ENCODE peak calls at places on chromosomes 16 and 17, in nine cellular contexts. U is endodermal cell, B is hepatocyte, E is fibroblast of lung, D is stomach, T is uterus, C is colonic mucosa, R is gastrocnemius medialis, G is endothelial cell. A is an unnamed sample.

GRCh38 chr16:56423584-56424403 is 1.6 kb downstream of the AMFR start:
- DNase-seq in U (no peak), B (no peak), E (peak; percentile 14), D (no peak), T (no peak), C (no peak), R (no peak), G (no peak), A (no peak)

GRCh38 chr17:80265205-80266068 is 4.8 kb downstream of the RNF213 start:
- DNase-seq in U (peak; percentile 45), B (no peak), E (no peak), D (no peak), T (no peak), C (no peak), R (no peak), G (no peak), A (no peak)

GRCh38 chr17:78979780-78980623 is at the start of gene LGALS3BP:
- DNase-seq in U (peak; percentile 86), B (peak; percentile 86), E (peak; percentile 82), D (peak; percentile 77), T (peak; percentile 83), C (peak; percentile 91), R (peak; percentile 32), G (no peak), A (no peak)

GRCh38 chr16:81279375-81279774 is 35.4 kb upstream of the GAN start:
- DNase-seq in U (no peak), B (no peak), E (peak; percentile 47), D (no peak), T (no peak), C (no peak), R (no peak), G (no peak), A (no peak)

GRCh38 chr16:65618335-65618734 is 496.5 kb upstream of the CDH11 start:
- DNase-seq in U (no peak), B (no peak), E (no peak), D (no peak), T (no peak), C (no peak), R (no peak), G (no peak), A (no peak)

GRCh38 chr16:57686577-57686976 is 8.0 kb upstream of the DRC7 start:
- DNase-seq in U (no peak), B (no peak), E (no peak), D (no peak), T (no peak), C (no peak), R (no peak), G (no peak), A (no peak)

GRCh38 chr17:2899911-2900310 is 103.7 kb downstream of the RAP1GAP2 start:
- DNase-seq in U (no peak), B (peak; percentile 72), E (no peak), D (peak; percentile 67), T (no peak), C (peak; percentile 60), R (no peak), G (no peak), A (no peak)

GRCh38 chr17:8059131-8059530 is 20.3 kb downstream of the ALOX15B start:
- DNase-seq in U (no peak), B (no peak), E (no peak), D (no peak), T (no peak), C (no peak), R (no peak), G (no peak), A (no peak)

GRCh38 chr16:51133130-51133529 is 17.9 kb downstream of the SALL1 start:
- DNase-seq in U (peak; percentile 79), B (no peak), E (no peak), D (no peak), T (no peak), C (no peak), R (no peak), G (peak; percentile 27), A (no peak)

GRCh38 chr17:44376779-44377178 is 12.7 kb downstream of the ITGA2B start:
- DNase-seq in U (no peak), B (no peak), E (no peak), D (no peak), T (no peak), C (no peak), R (no peak), G (no peak), A (no peak)

GRCh38 chr17:83080641-83081560 is 1.5 kb downstream of the METRNL start:
- DNase-seq in U (peak; percentile 73), B (peak; percentile 77), E (peak; percentile 22), D (peak; percentile 45), T (peak; percentile 53), C (peak; percentile 53), R (no peak), G (no peak), A (peak; percentile 44)

GRCh38 chr16:660459-661183 is 7.3 kb upstream of the RHOT2 start:
- DNase-seq in U (peak; percentile 97), B (peak; percentile 86), E (peak; percentile 80), D (peak; percentile 97), T (peak; percentile 85), C (peak; percentile 92), R (peak; percentile 87), G (peak; percentile 91), A (peak; percentile 94)

GRCh38 chr16:23544436-23544835 is 12.7 kb downstream of the EARS2 start:
- DNase-seq in U (no peak), B (no peak), E (no peak), D (no peak), T (no peak), C (no peak), R (no peak), G (no peak), A (no peak)

GRCh38 chr17:51684214-51684613 is 423.9 kb downstream of the UTP18 start:
- DNase-seq in U (peak; percentile 56), B (no peak), E (no peak), D (no peak), T (no peak), C (no peak), R (no peak), G (no peak), A (no peak)

DNA sequence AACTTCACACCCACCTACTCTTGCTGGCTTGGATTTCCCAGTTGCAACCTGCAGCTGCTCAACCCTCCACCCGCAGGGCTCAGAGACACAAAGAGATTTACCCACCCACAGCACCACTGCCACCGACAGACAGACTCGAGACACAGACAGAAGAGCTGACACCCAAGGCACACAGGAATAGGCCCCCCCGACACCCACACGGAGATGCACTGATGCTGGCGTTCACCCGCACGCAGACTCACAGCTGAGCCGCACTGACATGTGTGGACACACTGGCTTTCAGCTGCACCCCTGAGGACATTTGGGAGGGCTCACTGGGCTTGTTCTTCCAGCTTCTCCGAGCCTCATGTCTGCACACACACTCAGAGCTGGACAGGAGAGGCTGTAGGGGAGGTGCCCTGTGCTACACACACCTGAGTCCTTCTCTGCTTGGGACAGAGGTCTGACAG is 8.2 kb downstream of the STX1B start:
- DNase-seq in U (peak; percentile 41), B (no peak), E (no peak), D (no peak), T (no peak), C (no peak), R (no peak), G (no peak), A (no peak)
- TF ChIP-seq CTCF in U (no peak), B (no peak), E (no peak), D (no peak), T (no peak), C (no peak), R (no peak), G (no peak), A (no peak)

DNA sequence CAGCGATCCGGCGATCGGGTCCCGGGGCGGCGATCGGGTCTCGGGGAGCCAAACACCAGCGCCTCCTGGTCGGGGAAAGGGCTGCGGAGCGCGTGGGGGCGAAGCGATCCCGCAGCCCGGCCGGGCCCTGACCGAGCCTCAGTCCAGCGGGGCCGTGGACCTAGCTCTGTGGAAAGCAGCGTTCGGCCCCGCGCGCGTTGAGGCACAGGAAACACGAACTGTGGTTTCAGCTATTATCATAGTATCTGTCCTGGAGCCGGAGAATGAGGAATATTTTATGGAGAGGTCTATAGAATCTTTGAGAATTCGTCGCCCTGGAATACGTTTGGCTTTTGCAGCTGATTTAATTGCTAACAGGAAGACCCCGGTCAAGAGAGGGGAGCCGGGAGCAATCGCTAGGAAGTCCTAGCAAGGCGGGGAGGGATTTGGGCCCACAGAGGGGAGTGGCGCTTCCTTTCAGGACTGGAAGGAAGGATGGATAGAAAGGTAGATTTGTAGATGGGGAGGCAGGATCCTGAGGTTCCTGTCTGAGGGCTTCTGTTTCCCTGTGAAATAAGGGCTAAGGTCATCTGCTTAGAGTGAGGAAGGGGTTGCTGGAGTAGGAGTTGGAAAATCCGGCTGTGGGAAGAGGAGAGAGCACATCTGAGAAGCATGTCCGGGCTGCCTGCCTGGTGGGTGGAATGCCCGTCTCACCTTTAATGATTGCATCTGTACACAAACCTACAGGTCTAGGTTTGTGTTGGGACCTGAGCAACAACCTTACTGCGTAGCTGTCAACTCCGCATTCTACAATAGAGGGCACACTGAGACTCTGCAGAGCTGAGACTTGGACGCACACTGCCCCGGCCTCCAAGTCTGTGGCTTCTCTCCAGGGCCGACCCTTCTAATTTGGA is 770 bp downstream of the CCNF start:
- DNase-seq in U (peak; percentile 56), B (peak; percentile 61), E (peak; percentile 36), D (no peak), T (no peak), C (peak; percentile 45), R (no peak), G (peak; percentile 44), A (peak; percentile 35)
- TF ChIP-seq CTCF in U (peak; percentile 26), B (peak; percentile 39), E (peak; percentile 23), D (no peak), T (no peak), C (no peak), R (no peak), G (no peak), A (no peak)

GRCh38 chr17:74981979-74982662 is 5.3 kb upstream of the CDR2L start:
- DNase-seq in U (peak; percentile 98), B (peak; percentile 92), E (peak; percentile 42), D (peak; percentile 79), T (peak; percentile 68), C (peak; percentile 75), R (no peak), G (peak; percentile 70), A (peak; percentile 97)
- TF ChIP-seq CTCF in U (no peak), B (no peak), E (no peak), D (no peak), T (peak; percentile 16), C (no peak), R (no peak), G (no peak), A (peak; percentile 5)

DNA sequence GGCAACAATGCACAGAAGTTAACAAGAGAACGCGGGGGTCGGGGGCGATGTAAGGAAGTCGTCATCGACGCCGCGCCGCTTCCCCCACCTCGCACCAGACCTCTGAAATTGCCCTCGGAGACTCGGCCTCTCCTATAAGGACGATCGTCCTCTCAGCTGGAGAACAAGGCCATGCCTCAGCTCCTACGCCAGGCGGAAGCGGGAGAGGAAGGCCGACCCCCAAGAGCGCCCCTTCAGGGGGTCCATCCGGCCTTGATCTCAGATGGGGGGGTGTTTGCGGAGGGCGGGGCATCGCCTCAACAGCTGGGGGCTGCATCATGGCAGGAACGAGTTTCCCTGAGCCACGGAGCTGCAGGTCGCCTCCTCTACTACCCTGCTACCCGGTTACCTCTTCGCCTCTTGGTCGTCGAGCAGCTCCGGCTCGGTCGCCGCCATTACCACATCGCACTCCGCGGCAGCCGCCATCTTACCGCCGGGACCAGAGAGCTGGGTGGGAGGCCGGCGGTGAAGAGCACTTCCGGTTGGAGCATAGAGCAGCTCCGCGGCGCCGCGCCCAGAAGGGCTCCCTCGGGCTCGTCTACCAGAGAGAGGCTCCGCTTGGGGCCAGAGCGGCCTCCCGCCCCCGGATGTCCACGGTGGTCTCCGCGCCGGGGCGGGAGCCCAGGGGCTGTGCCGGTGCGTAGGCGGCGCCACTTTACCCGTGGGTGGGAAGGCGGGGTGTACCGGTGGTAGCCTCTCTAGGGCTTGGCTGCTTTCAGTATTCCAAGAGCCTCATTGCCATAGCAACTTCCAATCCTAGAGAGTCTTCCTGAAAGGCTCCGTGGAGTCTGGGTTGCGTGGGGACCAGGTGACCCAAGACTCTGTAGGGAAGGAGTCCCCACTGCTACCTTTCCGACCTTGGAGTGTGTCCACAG is at the start of gene DNAJC7:
- DNase-seq in U (peak; percentile 98), B (peak; percentile 96), E (peak; percentile 92), D (peak; percentile 93), T (peak; percentile 90), C (peak; percentile 90), R (peak; percentile 90), G (peak; percentile 84), A (peak; percentile 92)
- TF ChIP-seq CTCF in U (no peak), B (no peak), E (no peak), D (no peak), T (peak; percentile 63), C (no peak), R (no peak), G (no peak), A (no peak)

A was measured in glutamatergic neuron.